ENCODE peak calls at places on chromosomes 11 and 22, in five cellular contexts. N is A549, T is osteocyte, V is left ventricle myocardium superior, W is DMS153. R is an unnamed sample.

GRCh38 chr11:95067828-95068244 is 1.1 kb downstream of the SRSF8 start:
- DNase-seq in N (no peak), T (no peak), V (no peak), W (no peak), R (no peak)

GRCh38 chr11:108882211-108882831 is 217.5 kb downstream of the DDX10 start:
- DNase-seq in N (no peak), T (no peak), V (no peak), W (no peak), R (no peak)

GRCh38 chr22:36075230-36075629 is 46.6 kb upstream of the RBFOX2 start:
- DNase-seq in N (no peak), T (no peak), V (no peak), W (no peak), R (no peak)

GRCh38 chr11:125369808-125370207 is 126.3 kb downstream of the FEZ1 start:
- DNase-seq in N (no peak), T (no peak), V (no peak), W (no peak), R (no peak)

GRCh38 chr22:50299724-50300619 is 7.5 kb downstream of the PLXNB2 start:
- DNase-seq in N (no peak), T (no peak), V (peak; percentile 62), W (no peak), R (no peak)

GRCh38 chr11:35418847-35419712 is at the start of gene SLC1A2:
- DNase-seq in N (peak; percentile 19), T (no peak), V (peak; percentile 45), W (no peak), R (no peak)

GRCh38 chr11:8721740-8722139 is 39.1 kb downstream of the RPL27A start:
- DNase-seq in N (no peak), T (no peak), V (no peak), W (no peak), R (no peak)

GRCh38 chr11:31340903-31341572 is 28.5 kb downstream of the DCDC1 start:
- DNase-seq in N (peak; percentile 15), T (no peak), V (no peak), W (no peak), R (peak; percentile 52)

GRCh38 chr11:110086892-110087309 is 6.3 kb upstream of the ZC3H12C start:
- DNase-seq in N (no peak), T (no peak), V (no peak), W (no peak), R (peak; percentile 86)

GRCh38 chr22:48431014-48431413 is 1396.7 kb downstream of the BRD1 start:
- DNase-seq in N (no peak), T (no peak), V (no peak), W (no peak), R (no peak)

GRCh38 chr22:36362819-36363377 is 24.9 kb downstream of the MYH9 start:
- DNase-seq in N (no peak), T (no peak), V (no peak), W (no peak), R (peak; percentile 59)

GRCh38 chr22:50209893-50210292 is 9.1 kb downstream of the SELENOO start:
- DNase-seq in N (peak; percentile 58), T (no peak), V (peak; percentile 74), W (no peak), R (peak; percentile 74)